ENCODE peak calls at places on chromosomes 4 and X, in ten cellular contexts. H is fibroblast of the aortic adventitia; J is epithelial cell of prostate; E is iris pigment epithelial cell; V is fibroblast of mammary gland; F is frontal cortex; K is OCI-LY7; O is naive thymus-derived CD8-positive, alpha-beta T cell; N is WERI-Rb-1; T is non-pigmented ciliary epithelial cell. Y is an unnamed sample.

GRCh38 chr4:147049940-147050852 is 104.5 kb upstream of the TTC29 start:
- DNase-seq in H (peak; percentile 92), J (no peak), E (peak; percentile 10), V (peak; percentile 43), F (no peak), K (no peak), O (no peak), N (no peak), T (no peak), Y (no peak)

GRCh38 chr4:15414601-15415091 is 13.2 kb upstream of the C1QTNF7 start:
- DNase-seq in H (peak; percentile 53), J (no peak), E (peak; percentile 33), V (peak; percentile 81), F (no peak), K (no peak), O (no peak), N (no peak), T (no peak), Y (no peak)

GRCh38 chr4:23590431-23590830 is 299.4 kb downstream of the PPARGC1A start:
- DNase-seq in H (no peak), J (no peak), E (no peak), V (no peak), F (no peak), K (no peak), O (no peak), N (no peak), T (no peak), Y (no peak)

GRCh38 chrX:103254921-103255455 is at the start of gene TCEAL8:
- DNase-seq in H (peak; percentile 75), J (no peak), E (peak; percentile 80), V (peak; percentile 81), F (peak; percentile 52), K (peak; percentile 70), O (peak; percentile 80), N (peak; percentile 65), T (peak; percentile 23), Y (peak; percentile 38)

GRCh38 chr4:132691668-132692067 is 457.4 kb upstream of the PCDH10 start:
- DNase-seq in H (no peak), J (no peak), E (no peak), V (no peak), F (no peak), K (no peak), O (no peak), N (no peak), T (no peak), Y (no peak)

GRCh38 chr4:85369703-85370380 is 105.1 kb upstream of the ARHGAP24 start:
- DNase-seq in H (no peak), J (no peak), E (no peak), V (no peak), F (no peak), K (no peak), O (no peak), N (no peak), T (no peak), Y (no peak)

GRCh38 chrX:10615931-10616780 is 4.2 kb downstream of the MID1 start:
- DNase-seq in H (peak; percentile 68), J (no peak), E (peak; percentile 68), V (peak; percentile 67), F (peak; percentile 34), K (peak; percentile 28), O (no peak), N (peak; percentile 45), T (no peak), Y (no peak)

GRCh38 chrX:110407910-110408545 is 49.4 kb downstream of the RTL9 start:
- DNase-seq in H (peak; percentile 80), J (no peak), E (peak; percentile 56), V (peak; percentile 78), F (peak; percentile 10), K (peak; percentile 53), O (peak; percentile 66), N (peak; percentile 53), T (no peak), Y (peak; percentile 59)

GRCh38 chrX:103464071-103464773 is 55.1 kb downstream of the RAB40A start:
- DNase-seq in H (peak; percentile 64), J (no peak), E (peak; percentile 53), V (peak; percentile 69), F (no peak), K (peak; percentile 31), O (peak; percentile 60), N (peak; percentile 29), T (no peak), Y (no peak)

GRCh38 chr4:182074842-182075241 is 168.4 kb upstream of the TENM3 start:
- DNase-seq in H (peak; percentile 4), J (no peak), E (no peak), V (no peak), F (no peak), K (no peak), O (no peak), N (no peak), T (no peak), Y (no peak)

GRCh38 chrX:51737062-51737461 is 6.2 kb upstream of the GSPT2 start:
- DNase-seq in H (no peak), J (no peak), E (no peak), V (no peak), F (no peak), K (no peak), O (no peak), N (no peak), T (no peak), Y (no peak)

GRCh38 chr4:185215261-185215660 is 5.9 kb downstream of the SNX25 start:
- DNase-seq in H (no peak), J (no peak), E (peak; percentile 28), V (no peak), F (no peak), K (no peak), O (no peak), N (no peak), T (no peak), Y (no peak)

GRCh38 chrX:119692241-119693031 is 532 bp downstream of the SEPTIN6 start:
- DNase-seq in H (peak; percentile 53), J (no peak), E (no peak), V (peak; percentile 64), F (no peak), K (peak; percentile 67), O (peak; percentile 80), N (peak; percentile 31), T (no peak), Y (peak; percentile 50)

GRCh38 chr4:54498661-54499111 is 159.1 kb upstream of the KIT start:
- DNase-seq in H (peak; percentile 9), J (peak; percentile 41), E (peak; percentile 12), V (peak; percentile 48), F (no peak), K (no peak), O (no peak), N (no peak), T (no peak), Y (no peak)

GRCh38 chrX:12771445-12772069 is 19.7 kb upstream of the PRPS2 start:
- DNase-seq in H (peak; percentile 16), J (no peak), E (peak; percentile 36), V (peak; percentile 54), F (no peak), K (peak; percentile 45), O (peak; percentile 80), N (peak; percentile 59), T (no peak), Y (peak; percentile 48)

GRCh38 chr4:139734201-139734874 is 68.7 kb downstream of the MGST2 start:
- DNase-seq in H (peak; percentile 75), J (no peak), E (peak; percentile 85), V (peak; percentile 83), F (peak; percentile 42), K (no peak), O (no peak), N (no peak), T (no peak), Y (no peak)

GRCh38 chrX:154012336-154012991 is 7.2 kb downstream of the IRAK1 start:
- DNase-seq in H (no peak), J (no peak), E (no peak), V (no peak), F (no peak), K (no peak), O (no peak), N (no peak), T (no peak), Y (no peak)

GRCh38 chrX:43559643-43560042 is 96.5 kb upstream of the MAOA start:
- DNase-seq in H (peak; percentile 43), J (no peak), E (peak; percentile 29), V (peak; percentile 57), F (no peak), K (peak; percentile 61), O (peak; percentile 67), N (peak; percentile 59), T (no peak), Y (peak; percentile 0)

GRCh38 chrX:39356119-39356807 is 555.0 kb downstream of the MID1IP1 start:
- DNase-seq in H (no peak), J (no peak), E (no peak), V (no peak), F (no peak), K (no peak), O (no peak), N (no peak), T (no peak), Y (no peak)

GRCh38 chr4:7952615-7953014 is 13.0 kb upstream of the AFAP1 start:
- DNase-seq in H (no peak), J (no peak), E (no peak), V (no peak), F (no peak), K (no peak), O (no peak), N (no peak), T (no peak), Y (no peak)

GRCh38 chr4:40897557-40898203 is 147.9 kb downstream of the NSUN7 start:
- DNase-seq in H (peak; percentile 57), J (no peak), E (peak; percentile 61), V (peak; percentile 60), F (peak; percentile 52), K (peak; percentile 73), O (peak; percentile 70), N (peak; percentile 84), T (no peak), Y (peak; percentile 27)

GRCh38 chr4:187480146-187481145 is 515.1 kb upstream of the ZFP42 start:
- DNase-seq in H (no peak), J (no peak), E (peak; percentile 78), V (no peak), F (no peak), K (no peak), O (no peak), N (no peak), T (peak; percentile 62), Y (no peak)

GRCh38 chrX:13432376-13432775 is 112.5 kb upstream of the ATXN3L start:
- DNase-seq in H (peak; percentile 99), J (peak; percentile 37), E (peak; percentile 96), V (peak; percentile 98), F (no peak), K (no peak), O (no peak), N (no peak), T (peak; percentile 90), Y (no peak)

GRCh38 chr4:1033840-1034551 is 22.6 kb downstream of the FGFRL1 start:
- DNase-seq in H (peak; percentile 91), J (no peak), E (peak; percentile 32), V (peak; percentile 49), F (no peak), K (no peak), O (no peak), N (peak; percentile 84), T (no peak), Y (no peak)

GRCh38 chr4:137267024-137267423 is 265.3 kb downstream of the PCDH18 start:
- DNase-seq in H (peak; percentile 94), J (no peak), E (peak; percentile 54), V (peak; percentile 75), F (no peak), K (no peak), O (no peak), N (no peak), T (peak; percentile 22), Y (no peak)

GRCh38 chr4:145279122-145279960 is 99.0 kb upstream of the OTUD4 start:
- DNase-seq in H (peak; percentile 96), J (peak; percentile 58), E (peak; percentile 78), V (peak; percentile 94), F (no peak), K (no peak), O (no peak), N (peak; percentile 36), T (peak; percentile 66), Y (no peak)

Y was measured in effector memory CD8-positive, alpha-beta T cell.